ENCODE peak calls at places on chromosomes 6 and 20, in ten cellular contexts. Z is HCT116, K is uterus, U is spleen, G is testis, P is IMR-90, B is GM12878, X is thyroid gland, E is transverse colon, T is esophagus squamous epithelium. W is an unnamed sample.

GRCh38 chr6:160086754-160087153 is 34.9 kb upstream of the SLC22A1 start:
- DNase-seq in Z (no peak), K (no peak), U (no peak), G (no peak), P (no peak), B (no peak), X (no peak), E (no peak), T (no peak), W (no peak)

GRCh38 chr6:3542032-3542640 is 85.3 kb upstream of the SLC22A23 start:
- DNase-seq in Z (no peak), K (no peak), U (no peak), G (no peak), P (no peak), B (no peak), X (no peak), E (peak; percentile 31), T (no peak), W (no peak)

GRCh38 chr6:85113934-85114582 is 335.8 kb upstream of the NT5E start:
- DNase-seq in Z (no peak), K (no peak), U (no peak), G (peak; percentile 40), P (no peak), B (no peak), X (no peak), E (no peak), T (no peak), W (no peak)

GRCh38 chr6:47153066-47153755 is 111.1 kb upstream of the ADGRF1 start:
- DNase-seq in Z (no peak), K (no peak), U (no peak), G (no peak), P (peak; percentile 33), B (no peak), X (no peak), E (no peak), T (no peak), W (no peak)

GRCh38 chr20:363319-364078 is 16.6 kb downstream of the NRSN2 start:
- DNase-seq in Z (no peak), K (no peak), U (no peak), G (no peak), P (peak; percentile 36), B (no peak), X (no peak), E (no peak), T (no peak), W (no peak)

GRCh38 chr20:5718896-5719595 is 31.2 kb upstream of the SHLD1 start:
- DNase-seq in Z (no peak), K (no peak), U (no peak), G (no peak), P (no peak), B (no peak), X (peak; percentile 52), E (no peak), T (no peak), W (peak; percentile 31)

GRCh38 chr6:133705071-133705470 is 183.8 kb upstream of the TCF21 start:
- DNase-seq in Z (no peak), K (no peak), U (no peak), G (no peak), P (peak; percentile 91), B (no peak), X (no peak), E (no peak), T (no peak), W (no peak)

GRCh38 chr6:37897321-37897720 is 77.8 kb downstream of the ZFAND3 start:
- DNase-seq in Z (peak; percentile 73), K (no peak), U (no peak), G (no peak), P (peak; percentile 60), B (no peak), X (no peak), E (no peak), T (no peak), W (no peak)

GRCh38 chr6:35727206-35727934 is 9.5 kb upstream of the ARMC12 start:
- DNase-seq in Z (no peak), K (peak; percentile 93), U (no peak), G (peak; percentile 89), P (peak; percentile 60), B (no peak), X (peak; percentile 96), E (peak; percentile 88), T (no peak), W (peak; percentile 87)

GRCh38 chr6:99276747-99277146 is 72.7 kb downstream of the FAXC start:
- DNase-seq in Z (no peak), K (no peak), U (no peak), G (no peak), P (peak; percentile 3), B (no peak), X (no peak), E (no peak), T (no peak), W (no peak)

GRCh38 chr20:47315339-47315662 is 41.2 kb downstream of the ZMYND8 start:
- DNase-seq in Z (no peak), K (no peak), U (no peak), G (no peak), P (peak; percentile 38), B (no peak), X (no peak), E (no peak), T (no peak), W (no peak)

GRCh38 chr20:37903317-37904007 is 535 bp downstream of the VSTM2L start:
- DNase-seq in Z (no peak), K (no peak), U (no peak), G (no peak), P (no peak), B (no peak), X (no peak), E (no peak), T (no peak), W (no peak)

GRCh38 chr20:48336647-48337046 is 491.2 kb downstream of the PREX1 start:
- DNase-seq in Z (no peak), K (no peak), U (no peak), G (no peak), P (no peak), B (no peak), X (no peak), E (no peak), T (no peak), W (no peak)

GRCh38 chr6:32970413-32971244 is 2.2 kb downstream of the BRD2 start:
- DNase-seq in Z (peak; percentile 60), K (peak; percentile 92), U (peak; percentile 97), G (peak; percentile 90), P (peak; percentile 90), B (peak; percentile 61), X (peak; percentile 93), E (peak; percentile 90), T (no peak), W (peak; percentile 83)

GRCh38 chr6:101585501-101585900 is 192.0 kb downstream of the GRIK2 start:
- DNase-seq in Z (no peak), K (no peak), U (no peak), G (no peak), P (no peak), B (no peak), X (no peak), E (no peak), T (no peak), W (no peak)

GRCh38 chr6:53797304-53797703 is 2.5 kb downstream of the LRRC1 start:
- DNase-seq in Z (no peak), K (no peak), U (no peak), G (no peak), P (no peak), B (no peak), X (no peak), E (no peak), T (no peak), W (no peak)

GRCh38 chr6:72245565-72245964 is 359.2 kb downstream of the RIMS1 start:
- DNase-seq in Z (no peak), K (no peak), U (no peak), G (no peak), P (peak; percentile 3), B (no peak), X (no peak), E (no peak), T (no peak), W (no peak)

GRCh38 chr6:51120016-51120415 is 301.3 kb downstream of the TFAP2B start:
- DNase-seq in Z (no peak), K (no peak), U (no peak), G (no peak), P (no peak), B (no peak), X (no peak), E (no peak), T (no peak), W (no peak)

GRCh38 chr6:12012231-12012565 is at the start of gene HIVEP1:
- DNase-seq in Z (no peak), K (peak; percentile 50), U (peak; percentile 92), G (no peak), P (no peak), B (no peak), X (peak; percentile 37), E (no peak), T (no peak), W (peak; percentile 29)

GRCh38 chr6:115551510-115551909 is 509.2 kb downstream of the FRK start:
- DNase-seq in Z (no peak), K (no peak), U (no peak), G (no peak), P (no peak), B (no peak), X (no peak), E (no peak), T (no peak), W (no peak)

GRCh38 chr6:12403201-12403826 is 113.2 kb downstream of the EDN1 start:
- DNase-seq in Z (no peak), K (no peak), U (no peak), G (no peak), P (peak; percentile 69), B (no peak), X (no peak), E (no peak), T (no peak), W (no peak)

GRCh38 chr6:92243315-92243714 is 1176.0 kb downstream of the EPHA7 start:
- DNase-seq in Z (no peak), K (no peak), U (no peak), G (no peak), P (no peak), B (no peak), X (no peak), E (no peak), T (no peak), W (no peak)
- TF ChIP-seq POLR2A in Z (no peak), K (no peak), U (no peak), G (no peak), P (no peak), B (no peak), X (no peak), E (no peak), T (no peak), W (no peak)

GRCh38 chr6:52306972-52307849 is 22.7 kb upstream of the MCM3 start:
- DNase-seq in Z (no peak), K (no peak), U (peak; percentile 85), G (no peak), P (no peak), B (no peak), X (peak; percentile 2), E (no peak), T (no peak), W (no peak)
- H3K27ac ChIP-seq in Z (no peak overlapping the region), K (no peak overlapping the region), U (peak overlapping the region; percentile 90), G (peak overlapping the region; percentile 8), P (no peak overlapping the region), B (peak overlapping the region; percentile 89), X (no peak overlapping the region), E (no peak overlapping the region), T (no peak overlapping the region), W (no peak overlapping the region)

GRCh38 chr6:169804427-169804826 is 53.0 kb downstream of the ERMARD start:
- DNase-seq in Z (no peak), K (no peak), U (no peak), G (peak; percentile 4), P (no peak), B (no peak), X (no peak), E (no peak), T (no peak), W (no peak)
- TF ChIP-seq POLR2A in Z (no peak), K (no peak), U (no peak), G (no peak), P (no peak), B (no peak), X (no peak), E (no peak), T (no peak), W (no peak)

GRCh38 chr6:1797801-1798200 is 188.1 kb downstream of the FOXC1 start:
- DNase-seq in Z (no peak), K (no peak), U (no peak), G (no peak), P (peak; percentile 44), B (no peak), X (no peak), E (no peak), T (no peak), W (no peak)
- H3K27ac ChIP-seq in Z (no peak overlapping the region), K (no peak overlapping the region), U (peak overlapping the region; percentile 22), G (peak overlapping the region; percentile 46), P (no peak overlapping the region), B (peak overlapping the region; percentile 50), X (no peak overlapping the region), E (no peak overlapping the region), T (no peak overlapping the region), W (no peak overlapping the region)